ENCODE peak calls at places on chromosomes 12 and 14, in seven cellular contexts. U is stomach, I is testis, L is mammary epithelial cell, E is psoas muscle, P is neural progenitor cell, H is aorta. T is an unnamed sample.

GRCh38 chr12:32312049-32312670 is 87.2 kb upstream of the FGD4 start:
- DNase-seq in U (no peak), I (no peak), L (peak; percentile 45), E (no peak), P (peak; percentile 68), H (no peak), T (no peak)

GRCh38 chr12:131388164-131388795 is 322.6 kb upstream of the SFSWAP start:
- DNase-seq in U (no peak), I (peak; percentile 10), L (no peak), E (no peak), P (no peak), H (no peak), T (no peak)

GRCh38 chr12:121964813-121965643 is 46.6 kb downstream of the CFAP251 start:
- DNase-seq in U (no peak), I (no peak), L (peak; percentile 75), E (no peak), P (no peak), H (no peak), T (no peak)

GRCh38 chr12:11862794-11863193 is 207.9 kb upstream of the BCL2L14 start:
- DNase-seq in U (no peak), I (no peak), L (no peak), E (no peak), P (no peak), H (no peak), T (no peak)

GRCh38 chr12:97984951-97985350 is 522.3 kb downstream of the RMST start:
- DNase-seq in U (no peak), I (no peak), L (no peak), E (no peak), P (no peak), H (no peak), T (peak; percentile 5)

GRCh38 chr12:20486233-20486632 is 117.9 kb downstream of the PDE3A start:
- DNase-seq in U (no peak), I (no peak), L (no peak), E (no peak), P (peak; percentile 8), H (no peak), T (no peak)

GRCh38 chr14:32397871-32398640 is 69.0 kb downstream of the AKAP6 start:
- DNase-seq in U (no peak), I (no peak), L (peak; percentile 82), E (no peak), P (no peak), H (no peak), T (no peak)

GRCh38 chr14:92582706-92583452 is 69.3 kb downstream of the RIN3 start:
- DNase-seq in U (no peak), I (no peak), L (no peak), E (no peak), P (no peak), H (no peak), T (no peak)

GRCh38 chr14:87111741-87112140 is 881.2 kb downstream of the GALC start:
- DNase-seq in U (no peak), I (no peak), L (no peak), E (no peak), P (no peak), H (no peak), T (no peak)

DNA sequence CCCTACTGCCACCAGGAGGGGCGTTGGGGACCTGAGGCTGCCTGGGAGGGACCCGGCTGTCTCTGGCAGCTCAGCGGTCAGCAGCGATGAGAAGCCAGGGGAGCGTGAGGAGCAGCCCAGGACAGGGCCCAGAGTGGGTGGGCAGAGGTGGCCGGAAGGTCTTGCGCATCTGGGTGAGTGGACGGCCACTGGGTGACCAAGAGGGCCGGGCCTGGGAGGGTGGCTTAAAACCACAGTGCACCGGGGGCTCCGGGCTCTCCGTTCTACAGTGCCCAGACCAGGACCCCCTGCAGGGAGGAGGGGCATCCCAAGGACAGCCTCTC is 10.0 kb downstream of the INF2 start:
- DNase-seq in U (no peak), I (no peak), L (no peak), E (no peak), P (no peak), H (no peak), T (no peak)
- H3K27ac ChIP-seq in U (peak overlapping the region; percentile 52), I (peak overlapping the region; percentile 54), L (no peak overlapping the region), E (no peak overlapping the region), P (no peak overlapping the region), H (no peak overlapping the region), T (peak overlapping the region; percentile 99)

GRCh38 chr12:47807338-47807737 is 12.4 kb downstream of the HDAC7 start:
- DNase-seq in U (no peak), I (peak; percentile 43), L (no peak), E (no peak), P (no peak), H (no peak), T (no peak)

GRCh38 chr12:47805417-47805816 is 14.3 kb downstream of the HDAC7 start:
- DNase-seq in U (no peak), I (no peak), L (no peak), E (no peak), P (no peak), H (no peak), T (no peak)

GRCh38 chr12:47808574-47809380 is 10.9 kb downstream of the HDAC7 start:
- DNase-seq in U (no peak), I (no peak), L (peak; percentile 35), E (no peak), P (peak; percentile 20), H (no peak), T (no peak)

GRCh38 chr12:47811070-47811391 is 8.7 kb downstream of the HDAC7 start:
- DNase-seq in U (no peak), I (no peak), L (no peak), E (no peak), P (no peak), H (no peak), T (no peak)

DNA sequence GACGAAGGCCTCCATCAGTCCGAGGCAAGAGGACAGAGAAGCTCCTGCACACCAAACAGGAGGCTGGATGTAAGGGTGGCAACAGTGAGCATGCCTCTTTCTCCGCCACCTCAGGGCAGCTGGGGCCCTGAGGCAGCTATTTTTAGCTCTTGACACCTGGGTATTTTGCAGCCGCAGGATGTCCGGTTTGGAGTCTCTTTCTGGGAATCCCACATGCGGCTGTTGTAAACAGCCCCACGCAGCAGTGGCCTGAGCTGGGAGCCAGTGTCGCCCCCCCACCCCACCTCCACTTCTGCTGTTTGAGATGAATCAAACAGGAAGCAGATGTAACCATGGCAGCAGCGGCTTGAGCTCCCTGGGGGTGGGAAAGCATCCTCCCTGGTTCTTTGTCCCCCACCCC is 11.7 kb downstream of the HDAC7 start:
- DNase-seq in U (no peak), I (no peak), L (no peak), E (peak; percentile 75), P (no peak), H (peak; percentile 83), T (no peak)
- H3K27ac ChIP-seq in U (peak overlapping the region; percentile 98), I (peak overlapping the region; percentile 72), L (no peak overlapping the region), E (peak overlapping the region; percentile 97), P (no peak overlapping the region), H (peak overlapping the region; percentile 41), T (peak overlapping the region; percentile 38)

GRCh38 chr12:71162832-71163711 is 5.3 kb upstream of the TSPAN8 start:
- DNase-seq in U (peak; percentile 60), I (no peak), L (no peak), E (no peak), P (no peak), H (no peak), T (no peak)
- H3K27ac ChIP-seq in U (peak overlapping the region; percentile 54), I (no peak overlapping the region), L (no peak overlapping the region), E (no peak overlapping the region), P (no peak overlapping the region), H (no peak overlapping the region), T (no peak overlapping the region)

DNA sequence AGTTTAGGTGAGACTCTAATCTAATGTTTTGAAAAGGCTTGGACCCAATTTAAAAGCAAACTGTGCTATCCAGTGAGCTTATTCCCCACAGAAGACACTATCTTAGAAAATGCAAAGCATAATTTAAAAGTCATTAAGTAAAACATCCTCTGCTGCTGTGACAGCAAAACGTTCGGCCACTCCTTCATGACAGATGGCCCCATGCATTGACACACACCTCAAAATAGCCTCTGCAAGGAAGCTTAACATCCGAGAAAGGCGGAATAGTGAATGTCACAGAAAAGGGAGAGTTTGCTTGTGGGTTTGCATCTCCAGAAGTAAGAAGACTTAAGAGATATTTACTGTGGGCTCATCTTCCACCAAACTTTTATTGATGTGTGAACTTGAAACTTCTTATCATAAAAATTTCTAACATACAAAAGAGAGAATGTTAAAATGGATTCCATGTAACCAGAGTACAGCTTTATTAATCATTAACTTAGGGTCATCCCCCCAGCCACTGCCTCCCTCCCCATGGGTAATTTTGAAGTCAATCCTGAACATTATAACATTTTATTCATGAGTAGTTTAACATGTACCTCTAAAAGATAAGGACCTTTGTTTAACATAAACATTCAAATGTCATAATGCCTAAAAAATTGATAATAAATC is 119.5 kb upstream of the TMCC3 start:
- DNase-seq in U (no peak), I (no peak), L (no peak), E (no peak), P (no peak), H (no peak), T (no peak)
- H3K27ac ChIP-seq in U (no peak overlapping the region), I (no peak overlapping the region), L (no peak overlapping the region), E (no peak overlapping the region), P (no peak overlapping the region), H (no peak overlapping the region), T (no peak overlapping the region)

T was measured in substantia nigra.